ENCODE peak calls at places on chromosomes 3 and 15, in four cellular contexts. V is CD4-positive, alpha-beta T cell; Q is ovary; W is lung. D is an unnamed sample.

GRCh38 chr15:96225642-96226259 is 104.7 kb upstream of the NR2F2 start:
- DNase-seq in W (no peak), V (no peak), Q (no peak), D (no peak)

GRCh38 chr15:37616215-37616614 is 318.2 kb upstream of the TMCO5A start:
- DNase-seq in Q (no peak), V (no peak), W (no peak), D (no peak)

GRCh38 chr15:85661859-85662258 is 132.9 kb downstream of the KLHL25 start:
- DNase-seq in W (no peak), Q (no peak), V (no peak), D (no peak)

GRCh38 chr3:123396171-123397049 is 52.5 kb downstream of the ADCY5 start:
- DNase-seq in V (no peak), W (no peak), Q (no peak), D (no peak)

GRCh38 chr3:14418670-14419250 is 16.4 kb downstream of the SLC6A6 start:
- DNase-seq in Q (no peak), V (no peak), W (peak; percentile 80), D (no peak)

GRCh38 chr15:40823572-40824343 is 4.8 kb downstream of the PPP1R14D start:
- DNase-seq in Q (no peak), W (no peak), V (no peak), D (no peak)

GRCh38 chr15:40893019-40893723 is 1.1 kb upstream of the VPS18 start:
- DNase-seq in Q (peak; percentile 55), V (no peak), W (no peak), D (no peak)

GRCh38 chr3:37511357-37511970 is 337.1 kb upstream of the LRRFIP2 start:
- DNase-seq in Q (no peak), W (no peak), V (no peak), D (no peak)

GRCh38 chr3:86180696-86181095 is 810.3 kb downstream of the VGLL3 start:
- DNase-seq in Q (no peak), W (no peak), V (no peak), D (no peak)

GRCh38 chr3:29880809-29881208 is 599.9 kb downstream of the RBMS3 start:
- DNase-seq in W (no peak), V (no peak), Q (no peak), D (no peak)

GRCh38 chr3:184524981-184525336 is 36.6 kb upstream of the EPHB3 start:
- DNase-seq in Q (no peak), V (no peak), W (no peak), D (no peak)

GRCh38 chr15:85422607-85423006 is 42.2 kb downstream of the AKAP13 start:
- DNase-seq in V (no peak), W (no peak), Q (no peak), D (no peak)

GRCh38 chr3:134623615-134624245 is 27.1 kb downstream of the KY start:
- DNase-seq in V (no peak), Q (no peak), W (no peak), D (no peak)

GRCh38 chr3:116038968-116039950 is 406.0 kb downstream of the LSAMP start:
- DNase-seq in Q (no peak), V (no peak), W (no peak), D (no peak)

GRCh38 chr15:46502668-46503067 is 867.8 kb downstream of the SQOR start:
- DNase-seq in V (no peak), Q (no peak), W (no peak), D (no peak)

GRCh38 chr3:193292386-193292785 is 51.4 kb downstream of the PLAAT1 start:
- DNase-seq in Q (no peak), V (no peak), W (no peak), D (no peak)

GRCh38 chr3:142319094-142319493 is 93.7 kb upstream of the GK5 start:
- DNase-seq in Q (no peak), V (no peak), W (no peak), D (no peak)

GRCh38 chr3:50112462-50112861 is 23.7 kb downstream of the RBM5 start:
- DNase-seq in W (no peak), Q (peak; percentile 9), V (no peak), D (no peak)

GRCh38 chr3:23183731-23184130 is 19.4 kb upstream of the UBE2E2 start:
- DNase-seq in V (no peak), W (peak; percentile 41), Q (no peak), D (no peak)

GRCh38 chr3:45118615-45119062 is 27.5 kb downstream of the CDCP1 start:
- DNase-seq in V (no peak), Q (no peak), W (no peak), D (no peak)

GRCh38 chr3:48897401-48898376 is 993 bp downstream of the SLC25A20 start:
- DNase-seq in W (no peak), Q (no peak), V (no peak), D (peak; percentile 5)

GRCh38 chr3:16502347-16502908 is 11.1 kb downstream of the RFTN1 start:
- DNase-seq in V (no peak), Q (no peak), W (no peak), D (no peak)

DNA sequence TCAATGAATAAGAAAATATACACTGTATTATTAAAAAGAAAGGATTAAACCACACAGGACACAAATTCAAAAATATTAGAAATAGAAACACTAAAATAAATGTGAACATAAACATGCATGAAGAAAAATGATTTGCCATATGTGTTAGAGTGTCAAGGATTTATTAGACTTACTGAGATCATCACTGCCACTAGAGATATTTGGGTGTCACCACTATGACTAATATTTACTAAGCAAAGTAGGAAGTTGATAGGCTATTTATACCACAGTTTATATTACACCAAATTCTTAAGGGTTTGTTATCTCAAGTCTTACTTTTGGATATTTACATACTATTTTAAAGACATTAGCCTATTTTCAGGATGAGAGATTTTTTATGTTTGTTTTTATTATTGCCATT is 575.0 kb upstream of the SGO1 start:
- DNase-seq in W (no peak), V (no peak), Q (no peak), D (no peak)
- H3K9me3 ChIP-seq in W (no peaks in the 10 kb centered on the region), V (no peaks in the 10 kb centered on the region), Q (no peaks in the 10 kb centered on the region), D (no peaks in the 10 kb centered on the region)

GRCh38 chr3:56817646-56818045 is 15.9 kb upstream of the ARHGEF3 start:
- DNase-seq in V (no peak), Q (no peak), W (no peak), D (no peak)
- H3K9me3 ChIP-seq in V (no peaks in the 10 kb centered on the region), Q (no peaks in the 10 kb centered on the region), W (no peaks in the 10 kb centered on the region), D (no peaks in the 10 kb centered on the region)

DNA sequence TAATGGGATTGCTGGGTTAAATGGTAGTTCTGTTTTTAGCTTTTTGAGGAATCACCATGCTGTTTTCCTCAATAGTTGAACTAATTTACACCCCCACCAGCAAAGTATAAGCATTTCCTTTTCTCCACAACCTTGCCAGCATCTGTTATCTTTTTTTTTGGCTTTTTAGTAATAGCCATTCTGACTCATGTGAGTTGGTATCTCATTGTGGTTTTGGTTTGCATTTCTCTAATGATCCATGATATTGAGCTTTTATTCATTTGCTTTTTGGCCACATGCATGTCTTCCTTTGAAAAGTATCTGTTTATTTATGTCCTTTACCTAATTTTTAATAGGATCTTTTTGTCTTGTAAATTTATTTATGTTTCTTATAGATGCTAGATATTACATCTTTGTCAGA is 288.2 kb downstream of the EPHA6 start:
- DNase-seq in W (no peak), V (no peak), Q (no peak), D (no peak)
- H3K9me3 ChIP-seq in W (no peaks in the 10 kb centered on the region), V (no peaks in the 10 kb centered on the region), Q (no peaks in the 10 kb centered on the region), D (no peaks in the 10 kb centered on the region)

DNA sequence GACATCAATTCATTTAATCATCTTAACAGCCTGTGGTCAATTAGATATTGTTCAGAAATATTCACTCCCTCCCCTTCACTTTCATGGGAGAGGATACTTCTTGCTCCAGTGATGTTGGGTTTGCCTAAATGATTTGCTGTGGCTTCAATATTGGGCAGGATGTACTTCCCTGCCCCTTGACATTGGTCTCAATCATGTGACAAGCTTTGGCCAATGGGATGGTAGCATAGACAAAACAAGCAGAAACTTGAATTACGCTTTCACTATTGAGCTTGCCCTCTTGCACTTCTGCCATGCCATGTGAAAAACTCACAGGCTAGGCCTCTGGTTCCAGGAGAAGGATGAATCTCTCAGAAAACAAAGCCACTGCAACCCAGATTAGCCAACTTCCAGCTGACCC is 42.2 kb upstream of the STT3B start:
- DNase-seq in V (no peak), Q (no peak), W (no peak), D (no peak)
- H3K9me3 ChIP-seq in V (no peaks in the 10 kb centered on the region), Q (no peaks in the 10 kb centered on the region), W (peaks cover 5% of the 10 kb centered on the region), D (peaks cover 4% of the 10 kb centered on the region)

GRCh38 chr3:64358176-64358575 is 132.9 kb upstream of the PRICKLE2 start:
- DNase-seq in Q (no peak), W (no peak), V (no peak), D (no peak)

GRCh38 chr3:64359735-64360134 is 134.5 kb upstream of the PRICKLE2 start:
- DNase-seq in W (no peak), V (no peak), Q (no peak), D (no peak)

GRCh38 chr3:64360261-64360660 is 135.0 kb upstream of the PRICKLE2 start:
- DNase-seq in W (no peak), V (no peak), Q (no peak), D (no peak)

GRCh38 chr3:64357481-64357880 is 132.2 kb upstream of the PRICKLE2 start:
- DNase-seq in W (no peak), Q (no peak), V (no peak), D (no peak)

GRCh38 chr3:64358853-64359252 is 133.6 kb upstream of the PRICKLE2 start:
- DNase-seq in W (no peak), V (no peak), Q (no peak), D (no peak)
- H3K9me3 ChIP-seq in W (no peaks in the 10 kb centered on the region), V (no peaks in the 10 kb centered on the region), Q (no peaks in the 10 kb centered on the region), D (no peaks in the 10 kb centered on the region)

DNA sequence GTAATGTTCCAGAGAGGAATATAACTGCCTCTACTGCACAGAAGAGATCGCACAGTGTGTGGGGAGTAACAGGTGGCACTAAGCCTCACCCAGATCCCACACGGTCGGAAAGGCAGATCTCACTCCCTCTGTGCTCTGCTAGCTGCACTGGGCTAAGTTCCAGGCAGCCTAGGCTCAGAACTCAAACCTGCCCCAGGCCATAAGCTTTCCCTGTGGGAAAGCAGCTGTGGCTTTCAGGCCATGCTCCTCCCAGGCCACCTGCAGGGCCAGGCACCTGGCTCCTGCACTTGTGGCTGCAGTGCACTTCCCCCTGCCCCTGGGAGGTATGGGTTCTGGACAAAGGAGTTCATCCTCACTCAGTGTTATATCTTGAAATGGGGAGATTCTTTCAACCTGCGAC is 27.5 kb downstream of the PCCB start:
- DNase-seq in W (no peak), Q (no peak), V (no peak), D (no peak)
- H3K9me3 ChIP-seq in W (peaks cover 5% of the 10 kb centered on the region), Q (peaks cover 4% of the 10 kb centered on the region), V (peaks cover 11% of the 10 kb centered on the region), D (peaks cover 11% of the 10 kb centered on the region)

GRCh38 chr3:70531063-70531657 is 218.7 kb upstream of the MDFIC2 start:
- DNase-seq in V (no peak), W (no peak), Q (no peak), D (peak; percentile 8)

GRCh38 chr3:70532806-70533205 is 220.4 kb upstream of the MDFIC2 start:
- DNase-seq in Q (no peak), W (no peak), V (no peak), D (no peak)

GRCh38 chr3:70526966-70527515 is 214.6 kb upstream of the MDFIC2 start:
- DNase-seq in W (no peak), Q (no peak), V (no peak), D (no peak)

GRCh38 chr3:70531838-70532489 is 219.5 kb upstream of the MDFIC2 start:
- DNase-seq in Q (no peak), V (no peak), W (no peak), D (no peak)
- H3K9me3 ChIP-seq in Q (no peaks in the 10 kb centered on the region), V (no peaks in the 10 kb centered on the region), W (no peaks in the 10 kb centered on the region), D (no peaks in the 10 kb centered on the region)

D was measured in CD8-positive, alpha-beta memory T cell.